ENCODE peak calls at places on chromosomes 3 and 15, in ten cellular contexts. One of them, this sample, is unnamed.

GRCh38 chr3:43922374-43922773 is 231.6 kb downstream of the ABHD5 start:
- DNase-seq in EH: no peak
- DNase-seq in hypothalamus: no peak
- DNase-seq in LoVo: no peak
- DNase-seq in cardiac septum: no peak
- DNase-seq in GM23248: no peak
- DNase-seq in MG63: no peak
- DNase-seq in progenitor cell of endocrine pancreas: no peak
- DNase-seq in NCI-H1417: no peak
- DNase-seq in hippocampal formation: no peak
- DNase-seq in this sample: no peak

GRCh38 chr3:137438561-137438960 is 325.6 kb upstream of the SOX14 start:
- DNase-seq in progenitor cell of endocrine pancreas: no peak
- DNase-seq in hypothalamus: no peak
- DNase-seq in MG63: no peak
- DNase-seq in EH: no peak
- DNase-seq in cardiac septum: no peak
- DNase-seq in hippocampal formation: no peak
- DNase-seq in GM23248: no peak
- DNase-seq in NCI-H1417: no peak
- DNase-seq in LoVo: no peak
- DNase-seq in this sample: no peak

GRCh38 chr3:10017636-10018292 is 8.5 kb upstream of the FANCD2 start:
- DNase-seq in MG63: peak; percentile 82
- DNase-seq in EH: peak; percentile 86
- DNase-seq in LoVo: peak; percentile 15
- DNase-seq in hypothalamus: no peak
- DNase-seq in NCI-H1417: no peak
- DNase-seq in GM23248: peak; percentile 88
- DNase-seq in hippocampal formation: no peak
- DNase-seq in cardiac septum: no peak
- DNase-seq in progenitor cell of endocrine pancreas: no peak
- DNase-seq in this sample: no peak

GRCh38 chr15:40594429-40594836 is 384 bp downstream of the KNL1 start:
- DNase-seq in hippocampal formation: no peak
- DNase-seq in GM23248: peak; percentile 82
- DNase-seq in MG63: peak; percentile 68
- DNase-seq in EH: peak; percentile 70
- DNase-seq in hypothalamus: no peak
- DNase-seq in progenitor cell of endocrine pancreas: peak; percentile 43
- DNase-seq in cardiac septum: no peak
- DNase-seq in LoVo: peak; percentile 66
- DNase-seq in NCI-H1417: peak; percentile 79
- DNase-seq in this sample: peak; percentile 91

GRCh38 chr3:58049143-58049785 is 41.0 kb downstream of the FLNB start:
- DNase-seq in GM23248: peak; percentile 84
- DNase-seq in EH: peak; percentile 96
- DNase-seq in NCI-H1417: peak; percentile 54
- DNase-seq in LoVo: peak; percentile 92
- DNase-seq in hippocampal formation: no peak
- DNase-seq in cardiac septum: no peak
- DNase-seq in MG63: peak; percentile 77
- DNase-seq in hypothalamus: no peak
- DNase-seq in progenitor cell of endocrine pancreas: peak; percentile 52
- DNase-seq in this sample: peak; percentile 58

GRCh38 chr15:45548753-45549520 is 26.4 kb upstream of the SLC30A4 start:
- DNase-seq in hippocampal formation: no peak
- DNase-seq in cardiac septum: no peak
- DNase-seq in LoVo: no peak
- DNase-seq in progenitor cell of endocrine pancreas: no peak
- DNase-seq in NCI-H1417: no peak
- DNase-seq in hypothalamus: no peak
- DNase-seq in GM23248: no peak
- DNase-seq in MG63: no peak
- DNase-seq in EH: no peak
- DNase-seq in this sample: no peak

GRCh38 chr3:51381333-51381705 is 3.8 kb upstream of the MANF start:
- DNase-seq in cardiac septum: peak; percentile 65
- DNase-seq in MG63: no peak
- DNase-seq in GM23248: no peak
- DNase-seq in NCI-H1417: no peak
- DNase-seq in LoVo: no peak
- DNase-seq in EH: no peak
- DNase-seq in hypothalamus: no peak
- DNase-seq in progenitor cell of endocrine pancreas: no peak
- DNase-seq in hippocampal formation: no peak
- DNase-seq in this sample: no peak

GRCh38 chr3:73727854-73728253 is 103.1 kb upstream of the PDZRN3 start:
- DNase-seq in NCI-H1417: no peak
- DNase-seq in hypothalamus: no peak
- DNase-seq in GM23248: peak; percentile 29
- DNase-seq in EH: peak; percentile 43
- DNase-seq in LoVo: no peak
- DNase-seq in cardiac septum: no peak
- DNase-seq in hippocampal formation: no peak
- DNase-seq in MG63: no peak
- DNase-seq in progenitor cell of endocrine pancreas: no peak
- DNase-seq in this sample: no peak

GRCh38 chr15:93566777-93567176 is 477.8 kb upstream of the RGMA start:
- DNase-seq in LoVo: no peak
- DNase-seq in EH: no peak
- DNase-seq in hypothalamus: no peak
- DNase-seq in progenitor cell of endocrine pancreas: no peak
- DNase-seq in MG63: peak; percentile 33
- DNase-seq in GM23248: no peak
- DNase-seq in hippocampal formation: no peak
- DNase-seq in NCI-H1417: peak; percentile 14
- DNase-seq in cardiac septum: no peak
- DNase-seq in this sample: no peak

GRCh38 chr3:129211772-129212171 is 28.1 kb upstream of the CNBP start:
- DNase-seq in LoVo: peak; percentile 99
- DNase-seq in GM23248: peak; percentile 92
- DNase-seq in MG63: peak; percentile 99
- DNase-seq in hypothalamus: no peak
- DNase-seq in NCI-H1417: peak; percentile 69
- DNase-seq in cardiac septum: peak; percentile 86
- DNase-seq in hippocampal formation: no peak
- DNase-seq in progenitor cell of endocrine pancreas: no peak
- DNase-seq in EH: peak; percentile 77
- DNase-seq in this sample: peak; percentile 83

GRCh38 chr3:50627407-50628051 is 10.6 kb downstream of the MAPKAPK3 start:
- DNase-seq in hippocampal formation: peak; percentile 54
- DNase-seq in cardiac septum: no peak
- DNase-seq in progenitor cell of endocrine pancreas: no peak
- DNase-seq in EH: peak; percentile 83
- DNase-seq in LoVo: peak; percentile 61
- DNase-seq in NCI-H1417: peak; percentile 5
- DNase-seq in hypothalamus: peak; percentile 21
- DNase-seq in GM23248: peak; percentile 92
- DNase-seq in MG63: peak; percentile 93
- DNase-seq in this sample: peak; percentile 36

GRCh38 chr3:141114179-141114745 is 63.1 kb downstream of the SPSB4 start:
- DNase-seq in hypothalamus: no peak
- DNase-seq in hippocampal formation: no peak
- DNase-seq in GM23248: no peak
- DNase-seq in LoVo: no peak
- DNase-seq in MG63: no peak
- DNase-seq in cardiac septum: no peak
- DNase-seq in EH: no peak
- DNase-seq in NCI-H1417: no peak
- DNase-seq in progenitor cell of endocrine pancreas: no peak
- DNase-seq in this sample: no peak

GRCh38 chr3:5194801-5195509 is 7.4 kb downstream of the EDEM1 start:
- DNase-seq in GM23248: peak; percentile 93
- DNase-seq in hypothalamus: no peak
- DNase-seq in cardiac septum: no peak
- DNase-seq in NCI-H1417: no peak
- DNase-seq in EH: peak; percentile 87
- DNase-seq in progenitor cell of endocrine pancreas: no peak
- DNase-seq in LoVo: peak; percentile 74
- DNase-seq in MG63: peak; percentile 12
- DNase-seq in hippocampal formation: no peak
- DNase-seq in this sample: peak; percentile 12

GRCh38 chr3:35639251-35640185 is at the start of gene ARPP21:
- DNase-seq in hippocampal formation: no peak
- DNase-seq in cardiac septum: no peak
- DNase-seq in LoVo: no peak
- DNase-seq in GM23248: no peak
- DNase-seq in NCI-H1417: peak; percentile 63
- DNase-seq in MG63: peak; percentile 24
- DNase-seq in progenitor cell of endocrine pancreas: peak; percentile 19
- DNase-seq in EH: peak; percentile 1
- DNase-seq in hypothalamus: peak; percentile 21
- DNase-seq in this sample: peak; percentile 27

GRCh38 chr3:183161552-183162345 is 785 bp downstream of the LAMP3 start:
- DNase-seq in EH: no peak
- DNase-seq in hypothalamus: no peak
- DNase-seq in GM23248: no peak
- DNase-seq in progenitor cell of endocrine pancreas: no peak
- DNase-seq in NCI-H1417: peak; percentile 35
- DNase-seq in cardiac septum: no peak
- DNase-seq in hippocampal formation: no peak
- DNase-seq in LoVo: no peak
- DNase-seq in MG63: no peak
- DNase-seq in this sample: no peak

GRCh38 chr15:100601158-100601557 is 826 bp downstream of the LINS1 start:
- DNase-seq in LoVo: peak; percentile 10
- DNase-seq in cardiac septum: no peak
- DNase-seq in progenitor cell of endocrine pancreas: no peak
- DNase-seq in NCI-H1417: no peak
- DNase-seq in hypothalamus: no peak
- DNase-seq in GM23248: peak; percentile 54
- DNase-seq in MG63: peak; percentile 9
- DNase-seq in hippocampal formation: no peak
- DNase-seq in EH: peak; percentile 9
- DNase-seq in this sample: peak; percentile 19

GRCh38 chr15:68210821-68211655 is 5.9 kb upstream of the CALML4 start:
- DNase-seq in hippocampal formation: peak; percentile 57
- DNase-seq in EH: peak; percentile 58
- DNase-seq in cardiac septum: peak; percentile 71
- DNase-seq in MG63: peak; percentile 35
- DNase-seq in GM23248: peak; percentile 73
- DNase-seq in LoVo: no peak
- DNase-seq in hypothalamus: peak; percentile 55
- DNase-seq in NCI-H1417: peak; percentile 47
- DNase-seq in progenitor cell of endocrine pancreas: peak; percentile 63
- DNase-seq in this sample: peak; percentile 33

GRCh38 chr3:43997788-43998373 is 243.8 kb upstream of the TOPAZ1 start:
- DNase-seq in hypothalamus: no peak
- DNase-seq in cardiac septum: no peak
- DNase-seq in LoVo: no peak
- DNase-seq in GM23248: peak; percentile 23
- DNase-seq in EH: no peak
- DNase-seq in hippocampal formation: no peak
- DNase-seq in MG63: no peak
- DNase-seq in NCI-H1417: peak; percentile 26
- DNase-seq in progenitor cell of endocrine pancreas: no peak
- DNase-seq in this sample: no peak

GRCh38 chr3:133986302-133986701 is 43.4 kb downstream of the SLCO2A1 start:
- DNase-seq in hippocampal formation: no peak
- DNase-seq in hypothalamus: no peak
- DNase-seq in MG63: no peak
- DNase-seq in progenitor cell of endocrine pancreas: no peak
- DNase-seq in NCI-H1417: peak; percentile 18
- DNase-seq in EH: no peak
- DNase-seq in GM23248: no peak
- DNase-seq in cardiac septum: peak; percentile 7
- DNase-seq in LoVo: no peak
- DNase-seq in this sample: no peak

GRCh38 chr15:53658827-53659226 is 100.6 kb downstream of the WDR72 start:
- DNase-seq in hippocampal formation: no peak
- DNase-seq in GM23248: no peak
- DNase-seq in hypothalamus: no peak
- DNase-seq in EH: no peak
- DNase-seq in progenitor cell of endocrine pancreas: no peak
- DNase-seq in cardiac septum: no peak
- DNase-seq in MG63: no peak
- DNase-seq in LoVo: no peak
- DNase-seq in NCI-H1417: peak; percentile 97
- DNase-seq in this sample: peak; percentile 98

GRCh38 chr15:58980351-58980939 is 7.0 kb upstream of the RNF111 start:
- DNase-seq in progenitor cell of endocrine pancreas: no peak
- DNase-seq in cardiac septum: no peak
- DNase-seq in hippocampal formation: peak; percentile 73
- DNase-seq in LoVo: peak; percentile 67
- DNase-seq in hypothalamus: no peak
- DNase-seq in GM23248: peak; percentile 64
- DNase-seq in NCI-H1417: peak; percentile 63
- DNase-seq in EH: peak; percentile 48
- DNase-seq in MG63: no peak
- DNase-seq in this sample: peak; percentile 57

This sample was measured in NCI-H69.